ENCODE peak calls at places on chromosomes 5 and 9, in nine cellular contexts. J, S, R, C, K, T, X, M and G are unnamed samples.

GRCh38 chr5:152288917-152289595 is 116.0 kb downstream of the NMUR2 start:
- DNase-seq in J (no peak), S (no peak), R (no peak), C (no peak), K (no peak), T (no peak), X (no peak), M (no peak), G (no peak)

GRCh38 chr5:165616550-165617430 is 2111.4 kb downstream of the MAT2B start:
- DNase-seq in J (no peak), S (no peak), R (no peak), C (peak; percentile 25), K (no peak), T (no peak), X (no peak), M (no peak), G (no peak)

GRCh38 chr5:121273818-121274433 is 577.8 kb upstream of the FTMT start:
- DNase-seq in J (peak; percentile 74), S (peak; percentile 47), R (no peak), C (no peak), K (no peak), T (peak; percentile 89), X (no peak), M (peak; percentile 88), G (no peak)

GRCh38 chr5:172906436-172906835 is 52.8 kb upstream of the RPL26L1 start:
- DNase-seq in J (no peak), S (peak; percentile 48), R (no peak), C (no peak), K (no peak), T (peak; percentile 83), X (no peak), M (peak; percentile 87), G (peak; percentile 35)

GRCh38 chr9:133995012-133995896 is 3.1 kb upstream of the VAV2 start:
- DNase-seq in J (peak; percentile 37), S (peak; percentile 54), R (no peak), C (no peak), K (peak; percentile 37), T (no peak), X (peak; percentile 16), M (peak; percentile 84), G (no peak)

GRCh38 chr5:110663525-110663924 is 62.9 kb downstream of the TMEM232 start:
- DNase-seq in J (no peak), S (no peak), R (no peak), C (no peak), K (no peak), T (no peak), X (no peak), M (no peak), G (peak; percentile 24)

GRCh38 chr5:173618927-173619519 is 2.6 kb upstream of the BOD1 start:
- DNase-seq in J (peak; percentile 37), S (peak; percentile 43), R (no peak), C (peak; percentile 64), K (no peak), T (peak; percentile 74), X (no peak), M (peak; percentile 90), G (peak; percentile 34)

GRCh38 chr5:139104577-139105271 is 93.4 kb downstream of the SIL1 start:
- DNase-seq in J (no peak), S (peak; percentile 94), R (peak; percentile 93), C (no peak), K (peak; percentile 83), T (peak; percentile 96), X (no peak), M (peak; percentile 97), G (no peak)

GRCh38 chr5:63398346-63398745 is 563.9 kb downstream of the HTR1A start:
- DNase-seq in J (no peak), S (no peak), R (no peak), C (no peak), K (no peak), T (no peak), X (no peak), M (no peak), G (no peak)

GRCh38 chr5:66179297-66180051 is 35.4 kb downstream of the SREK1 start:
- DNase-seq in J (no peak), S (no peak), R (no peak), C (no peak), K (no peak), T (no peak), X (no peak), M (no peak), G (no peak)

GRCh38 chr9:129174724-129175514 is 3.1 kb downstream of the IER5L start:
- DNase-seq in J (peak; percentile 65), S (peak; percentile 97), R (peak; percentile 95), C (peak; percentile 79), K (peak; percentile 90), T (peak; percentile 94), X (peak; percentile 63), M (peak; percentile 99), G (no peak)

GRCh38 chr5:10311595-10312425 is 4.1 kb upstream of the CMBL start:
- DNase-seq in J (no peak), S (no peak), R (no peak), C (no peak), K (no peak), T (no peak), X (no peak), M (no peak), G (no peak)

GRCh38 chr5:58197875-58198274 is 262.0 kb downstream of the PLK2 start:
- DNase-seq in J (no peak), S (no peak), R (no peak), C (no peak), K (no peak), T (no peak), X (no peak), M (no peak), G (no peak)

GRCh38 chr9:69603656-69604055 is 68.5 kb downstream of the APBA1 start:
- DNase-seq in J (no peak), S (no peak), R (no peak), C (no peak), K (no peak), T (no peak), X (no peak), M (no peak), G (no peak)

GRCh38 chr9:73199886-73200285 is 48.2 kb downstream of the ANXA1 start:
- DNase-seq in J (peak; percentile 43), S (no peak), R (no peak), C (peak; percentile 68), K (no peak), T (no peak), X (no peak), M (no peak), G (no peak)
- TF ChIP-seq CTCF in J (peak; percentile 75), S (peak; percentile 30), R (no peak), C (peak; percentile 58), K (no peak), T (peak; percentile 32), X (no peak), M (peak; percentile 35), G (no peak)

DNA sequence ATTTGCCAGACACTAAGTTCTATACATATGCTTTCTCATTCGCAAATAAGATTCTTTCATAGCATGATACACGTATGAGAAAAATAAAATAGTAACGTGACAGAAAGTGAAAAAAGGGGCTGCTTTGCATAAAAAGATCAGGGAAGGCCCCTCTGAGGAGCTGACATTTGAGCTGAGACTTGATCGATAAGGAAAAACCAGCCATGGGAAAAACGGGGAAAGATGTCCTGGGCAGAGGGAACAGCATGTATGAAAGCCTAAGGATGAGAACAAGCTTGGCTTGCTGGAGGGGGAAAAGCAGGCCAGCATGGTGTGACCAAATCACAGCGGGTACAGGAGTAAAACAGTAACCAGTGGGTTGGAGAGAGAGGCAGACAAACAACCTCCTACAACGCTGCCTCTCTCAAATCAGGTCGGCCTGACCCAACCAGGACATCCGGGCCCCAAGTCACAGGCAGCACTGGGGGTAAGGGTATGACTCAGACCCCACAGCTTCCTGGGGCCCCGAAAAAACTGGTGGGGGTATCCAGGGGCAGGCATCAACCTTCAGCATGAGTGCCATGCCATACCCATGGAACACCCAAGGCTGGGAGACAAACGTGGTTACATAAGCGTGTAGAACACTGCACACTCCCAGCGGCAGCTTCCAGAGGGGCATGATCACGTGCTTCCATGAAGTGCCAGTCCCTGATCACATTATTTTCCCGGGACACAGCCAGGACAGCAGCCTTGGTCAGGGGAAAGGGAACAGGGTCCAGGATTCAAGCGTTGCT is 2.2 kb downstream of the TNIP1 start:
- DNase-seq in J (no peak), S (no peak), R (no peak), C (no peak), K (peak; percentile 54), T (no peak), X (no peak), M (no peak), G (no peak)
- H3K4me3 ChIP-seq in J (no peak overlapping the region), S (no peak overlapping the region), R (no peak overlapping the region), C (no peak overlapping the region), K (peak overlapping the region; percentile 98), T (no peak overlapping the region), X (no peak overlapping the region), M (no peak overlapping the region), G (peak overlapping the region; percentile 89)

DNA sequence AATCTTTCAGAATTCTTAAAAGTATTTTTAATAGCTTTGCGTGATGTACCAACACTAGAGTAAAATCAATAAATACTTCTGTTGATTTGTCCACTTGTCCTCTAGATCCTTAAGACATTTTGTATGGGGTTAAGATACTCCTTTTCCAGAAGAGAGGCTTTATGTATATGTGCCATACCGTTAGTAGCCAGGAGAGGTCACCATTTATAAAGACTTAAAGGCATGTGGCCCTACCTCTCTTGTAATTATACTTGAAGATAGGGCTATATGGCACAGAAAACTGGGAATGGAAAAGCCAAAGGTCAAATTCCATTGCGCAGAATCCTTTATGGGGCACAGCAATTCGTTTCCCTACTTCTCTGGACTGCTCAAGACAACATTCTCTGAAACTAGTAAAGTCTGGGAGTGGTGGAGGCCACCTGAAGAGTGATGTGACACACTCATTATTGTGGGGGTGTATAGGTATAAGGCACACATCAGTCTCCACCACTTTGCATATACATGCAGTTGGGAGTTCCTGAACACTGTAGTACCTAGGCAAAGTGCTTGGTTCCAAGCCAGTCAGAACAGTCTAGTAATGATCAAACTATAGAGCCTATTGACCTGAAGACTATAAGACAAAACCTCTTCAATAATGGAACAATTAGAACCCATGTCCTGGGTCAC is 140.1 kb upstream of the FBXL17 start:
- DNase-seq in J (peak; percentile 52), S (peak; percentile 68), R (no peak), C (peak; percentile 74), K (no peak), T (peak; percentile 75), X (peak; percentile 38), M (peak; percentile 49), G (peak; percentile 75)
- TF ChIP-seq CTCF in J (peak; percentile 63), S (peak; percentile 84), R (peak; percentile 53), C (peak; percentile 82), K (peak; percentile 44), T (peak; percentile 78), X (peak; percentile 84), M (peak; percentile 73), G (peak; percentile 63)

GRCh38 chr9:136570191-136570845 is 24.5 kb upstream of the NOTCH1 start:
- DNase-seq in J (no peak), S (no peak), R (no peak), C (no peak), K (peak; percentile 39), T (no peak), X (no peak), M (no peak), G (no peak)

GRCh38 chr9:136570916-136571315 is 25.1 kb upstream of the NOTCH1 start:
- DNase-seq in J (no peak), S (no peak), R (no peak), C (no peak), K (peak; percentile 40), T (no peak), X (no peak), M (no peak), G (no peak)

GRCh38 chr9:136571525-136571924 is 25.7 kb upstream of the NOTCH1 start:
- DNase-seq in J (no peak), S (no peak), R (no peak), C (no peak), K (peak; percentile 43), T (no peak), X (no peak), M (no peak), G (no peak)

GRCh38 chr9:136572596-136573313 is 26.9 kb upstream of the NOTCH1 start:
- DNase-seq in J (no peak), S (no peak), R (no peak), C (no peak), K (peak; percentile 42), T (no peak), X (no peak), M (no peak), G (no peak)

GRCh38 chr9:136572003-136572595 is 26.3 kb upstream of the NOTCH1 start:
- DNase-seq in J (no peak), S (peak; percentile 60), R (no peak), C (peak; percentile 98), K (peak; percentile 48), T (peak; percentile 58), X (no peak), M (peak; percentile 96), G (no peak)
- H3K4me3 ChIP-seq in J (no peak overlapping the region), S (no peak overlapping the region), R (no peak overlapping the region), C (no peak overlapping the region), K (no peak overlapping the region), T (no peak overlapping the region), X (no peak overlapping the region), M (no peak overlapping the region), G (no peak overlapping the region)